ENCODE peak calls at places on chromosomes 16 and 17, in four cellular contexts. L is stimulated activated CD4-positive, alpha-beta T cell treated with anti-CD3 and anti-CD28 coated beads, Interleukin-2, amount 100 ng/mL, for 48 hours; I is ELR; A is HTR-8/SVneo. M is an unnamed sample.

GRCh38 chr16:71383054-71383773 is 24.7 kb downstream of the CALB2 start:
- DNase-seq in A (no peak), I (peak), L (no peak), M (no peak)

GRCh38 chr16:23152386-23153178 is 3.3 kb upstream of the USP31 start:
- DNase-seq in L (no peak), A (no peak), I (no peak), M (no peak)

GRCh38 chr17:50972579-50972978 is 106.4 kb upstream of the TOB1 start:
- DNase-seq in I (no peak), L (no peak), A (no peak), M (no peak)

GRCh38 chr17:58094118-58094517 is 10.9 kb downstream of the DYNLL2 start:
- DNase-seq in I (no peak), A (no peak), L (no peak), M (no peak)

GRCh38 chr17:1880851-1881630 is 51.2 kb downstream of the RPA1 start:
- DNase-seq in A (no peak), I (no peak), L (no peak), M (no peak)

GRCh38 chr16:3364774-3365427 is 9.2 kb downstream of the OR2C1 start:
- DNase-seq in I (peak), A (peak), L (peak), M (no peak)

GRCh38 chr16:25106567-25107465 is 4.7 kb upstream of the LCMT1 start:
- DNase-seq in L (peak), A (peak), I (peak), M (peak)

GRCh38 chr17:13244511-13244910 is 226.7 kb upstream of the ELAC2 start:
- DNase-seq in A (no peak), L (no peak), I (no peak), M (no peak)

GRCh38 chr17:48751172-48751571 is 22.6 kb upstream of the HOXB13 start:
- DNase-seq in L (no peak), A (peak), I (no peak), M (no peak)

GRCh38 chr16:87826798-87827587 is 42.3 kb downstream of the SLC7A5 start:
- DNase-seq in A (no peak), I (no peak), L (no peak), M (no peak)

GRCh38 chr17:74821655-74822328 is 37.9 kb downstream of the GRIN2C start:
- DNase-seq in L (no peak), I (no peak), A (no peak), M (no peak)

GRCh38 chr17:48816774-48817590 is at the start of gene TTLL6:
- DNase-seq in A (peak), L (peak), I (peak), M (peak)

GRCh38 chr17:82838386-82839063 is 1.3 kb downstream of the ZNF750 start:
- DNase-seq in L (no peak), A (no peak), I (no peak), M (no peak)

GRCh38 chr16:75244225-75244792 is 7.1 kb downstream of the BCAR1 start:
- DNase-seq in A (no peak), L (no peak), I (peak), M (no peak)

GRCh38 chr17:28727727-28728363 is 743 bp upstream of the NEK8 start:
- DNase-seq in A (no peak), I (peak), L (peak), M (no peak)

GRCh38 chr17:9178319-9178718 is 157.0 kb downstream of the NTN1 start:
- DNase-seq in A (no peak), I (no peak), L (no peak), M (no peak)

GRCh38 chr17:51035436-51035835 is 85.2 kb downstream of the SPAG9 start:
- DNase-seq in I (peak), A (no peak), L (no peak), M (no peak)

GRCh38 chr17:72165202-72165972 is 44.6 kb downstream of the SOX9 start:
- DNase-seq in I (no peak), L (no peak), A (no peak), M (no peak)

GRCh38 chr16:80997964-80998620 is 8.6 kb downstream of the CMC2 start:
- DNase-seq in A (no peak), L (no peak), I (no peak), M (no peak)

GRCh38 chr16:59045496-59045895 is 311.4 kb upstream of the GOT2 start:
- DNase-seq in L (no peak), I (peak), A (no peak), M (no peak)

GRCh38 chr17:50593321-50593720 is 32.8 kb downstream of the CACNA1G start:
- DNase-seq in A (no peak), L (no peak), I (no peak), M (peak)

GRCh38 chr17:32486701-32487459 is at the start of gene CDK5R1:
- DNase-seq in I (peak), A (peak), L (peak), M (peak)

GRCh38 chr16:75087040-75087979 is 29.3 kb downstream of the LDHD start:
- DNase-seq in A (peak), L (no peak), I (no peak), M (no peak)

GRCh38 chr17:27326585-27326984 is 32.7 kb downstream of the WSB1 start:
- DNase-seq in L (no peak), A (no peak), I (no peak), M (no peak)

GRCh38 chr17:560379-560935 is 154.2 kb downstream of the VPS53 start:
- DNase-seq in L (no peak), I (peak), A (no peak), M (no peak)

GRCh38 chr17:67431210-67432015 is 54.3 kb downstream of the PITPNC1 start:
- DNase-seq in I (peak), A (peak), L (no peak), M (no peak)

GRCh38 chr16:11016993-11017392 is 72.6 kb downstream of the CLEC16A start:
- DNase-seq in I (peak), A (peak), L (peak), M (no peak)

GRCh38 chr17:42424991-42425610 is 2.0 kb upstream of the CAVIN1 start:
- DNase-seq in A (no peak), I (no peak), L (no peak), M (no peak)

GRCh38 chr17:66711403-66711802 is 123.5 kb upstream of the CACNG5 start:
- DNase-seq in I (no peak), A (no peak), L (no peak), M (no peak)

GRCh38 chr17:64063766-64064224 is 43.4 kb upstream of the ICAM2 start:
- DNase-seq in I (peak), L (peak), A (peak), M (peak)

GRCh38 chr17:17907469-17907868 is 64.7 kb downstream of the TOM1L2 start:
- DNase-seq in I (no peak), A (no peak), L (no peak), M (no peak)

GRCh38 chr16:84869464-84869863 is 49.7 kb downstream of the CRISPLD2 start:
- DNase-seq in L (no peak), I (no peak), A (no peak), M (no peak)